ENCODE peak calls at places on chromosome 12, in six cellular contexts. G, U, S, J, Z and R are unnamed samples.

GRCh38 chr12:12791756-12792346 is 6.4 kb downstream of the APOLD1 start:
- DNase-seq in Z (no peak), G (no peak), U (no peak), S (no peak), J (no peak), R (no peak)

GRCh38 chr12:32290411-32290810 is 108.9 kb upstream of the FGD4 start:
- DNase-seq in J (no peak), U (peak), Z (no peak), S (no peak), G (no peak), R (no peak)

GRCh38 chr12:31620311-31620710 is 29.4 kb upstream of the DENND5B start:
- DNase-seq in S (no peak), U (peak), G (no peak), Z (no peak), J (no peak), R (no peak)

GRCh38 chr12:56980941-56981530 is 23.6 kb upstream of the RDH16 start:
- DNase-seq in G (no peak), J (no peak), Z (no peak), S (no peak), U (no peak), R (no peak)

GRCh38 chr12:38898001-38898684 is 7.2 kb downstream of the CPNE8 start:
- DNase-seq in J (no peak), U (no peak), Z (no peak), S (no peak), G (no peak), R (no peak)

GRCh38 chr12:12502813-12503146 is 59.9 kb downstream of the DUSP16 start:
- DNase-seq in S (no peak), U (no peak), G (no peak), Z (no peak), J (no peak), R (no peak)

GRCh38 chr12:526089-526488 is 66.3 kb downstream of the B4GALNT3 start:
- DNase-seq in S (no peak), Z (no peak), U (no peak), G (no peak), J (no peak), R (no peak)

GRCh38 chr12:76588881-76589565 is 29.5 kb upstream of the OSBPL8 start:
- DNase-seq in U (peak), J (no peak), G (no peak), Z (no peak), S (no peak), R (no peak)

GRCh38 chr12:126481688-126482087 is 1416.5 kb downstream of the AACS start:
- DNase-seq in G (no peak), S (no peak), Z (no peak), J (no peak), U (no peak), R (no peak)

GRCh38 chr12:124504273-124505000 is 63.0 kb downstream of the NCOR2 start:
- DNase-seq in J (no peak), U (no peak), Z (no peak), G (no peak), S (no peak), R (no peak)

GRCh38 chr12:51533799-51534198 is 57.2 kb upstream of the SCN8A start:
- DNase-seq in Z (no peak), S (no peak), U (no peak), J (no peak), G (no peak), R (no peak)

GRCh38 chr12:49131973-49132461 is 822 bp upstream of the TUBA1B start:
- DNase-seq in G (no peak), U (no peak), S (no peak), Z (no peak), J (peak), R (no peak)

GRCh38 chr12:114665411-114666181 is 18.4 kb downstream of the TBX3 start:
- DNase-seq in Z (no peak), U (no peak), J (no peak), S (no peak), G (no peak), R (no peak)

GRCh38 chr12:29350080-29350479 is 30.9 kb downstream of the ERGIC2 start:
- DNase-seq in S (no peak), Z (no peak), J (no peak), U (peak), G (no peak), R (no peak)